ENCODE peak calls at places on chromosomes 4 and X, in six cellular contexts. Y is cardiac fibroblast, I is hepatocyte, D is colonic mucosa, K is choroid plexus epithelial cell, N is AG09309. O is an unnamed sample.

GRCh38 chrX:55057691-55058249 is 17.1 kb upstream of the PAGE2B start:
- DNase-seq in Y (peak), I (peak), D (peak), K (peak), N (no peak), O (peak)

GRCh38 chrX:20680998-20681397 is 414.3 kb upstream of the RPS6KA3 start:
- DNase-seq in Y (no peak), I (no peak), D (no peak), K (peak), N (no peak), O (no peak)

GRCh38 chr4:170388255-170388654 is 298.5 kb upstream of the AADAT start:
- DNase-seq in Y (peak), I (no peak), D (no peak), K (peak), N (no peak), O (peak)

GRCh38 chr4:95086532-95086931 is 328.8 kb downstream of the BMPR1B start:
- DNase-seq in Y (no peak), I (no peak), D (no peak), K (no peak), N (no peak), O (no peak)

GRCh38 chr4:3673176-3673575 is 93.0 kb upstream of the ADRA2C start:
- DNase-seq in Y (no peak), I (no peak), D (no peak), K (no peak), N (no peak), O (no peak)

GRCh38 chr4:70945046-70945445 is 42.9 kb downstream of the MOB1B start:
- DNase-seq in Y (no peak), I (no peak), D (no peak), K (peak), N (no peak), O (no peak)

GRCh38 chr4:102537280-102537679 is 36.1 kb downstream of the NFKB1 start:
- DNase-seq in Y (no peak), I (no peak), D (no peak), K (peak), N (no peak), O (peak)

GRCh38 chrX:24676403-24677024 is 17.2 kb upstream of the POLA1 start:
- DNase-seq in Y (no peak), I (peak), D (no peak), K (peak), N (no peak), O (no peak)

GRCh38 chrX:76454456-76454927 is 27.0 kb downstream of the MAGEE1 start:
- DNase-seq in Y (peak), I (peak), D (no peak), K (peak), N (no peak), O (peak)

GRCh38 chr4:101367201-101367600 is 19.9 kb upstream of the PPP3CA start:
- DNase-seq in Y (peak), I (peak), D (no peak), K (peak), N (peak), O (peak)

GRCh38 chrX:80216086-80216485 is 201.5 kb downstream of the TBX22 start:
- DNase-seq in Y (peak), I (no peak), D (no peak), K (no peak), N (no peak), O (no peak)

GRCh38 chrX:26925088-26925487 is 538.1 kb downstream of the PPP4R3C start:
- DNase-seq in Y (peak), I (no peak), D (no peak), K (peak), N (no peak), O (no peak)

DNA sequence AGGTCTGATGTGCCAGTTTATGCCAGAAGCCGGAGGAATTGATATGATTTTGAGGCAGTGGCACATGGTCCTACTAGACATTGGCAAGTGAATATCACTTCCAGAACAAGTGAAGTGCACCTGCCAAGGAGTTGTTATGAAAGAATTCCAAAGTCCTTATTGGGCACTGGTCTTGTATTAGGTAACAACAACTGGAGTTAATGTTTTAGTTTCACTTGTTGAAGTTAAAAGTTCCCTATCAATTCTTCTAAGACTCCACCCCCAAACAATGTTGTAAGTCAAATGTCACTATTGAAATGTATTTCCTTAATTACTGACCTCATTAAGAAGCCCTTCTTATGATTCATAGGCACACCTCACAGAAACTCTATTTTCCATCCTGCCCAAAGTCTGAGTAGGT is 3.1 kb downstream of the TET2 start:
- DNase-seq in Y (no peak), I (peak), D (no peak), K (no peak), N (no peak), O (no peak)
- H3K4me3 ChIP-seq in Y (no peak), I (no peak), D (no peak), K (no peak), N (no peak), O (no peak)

DNA sequence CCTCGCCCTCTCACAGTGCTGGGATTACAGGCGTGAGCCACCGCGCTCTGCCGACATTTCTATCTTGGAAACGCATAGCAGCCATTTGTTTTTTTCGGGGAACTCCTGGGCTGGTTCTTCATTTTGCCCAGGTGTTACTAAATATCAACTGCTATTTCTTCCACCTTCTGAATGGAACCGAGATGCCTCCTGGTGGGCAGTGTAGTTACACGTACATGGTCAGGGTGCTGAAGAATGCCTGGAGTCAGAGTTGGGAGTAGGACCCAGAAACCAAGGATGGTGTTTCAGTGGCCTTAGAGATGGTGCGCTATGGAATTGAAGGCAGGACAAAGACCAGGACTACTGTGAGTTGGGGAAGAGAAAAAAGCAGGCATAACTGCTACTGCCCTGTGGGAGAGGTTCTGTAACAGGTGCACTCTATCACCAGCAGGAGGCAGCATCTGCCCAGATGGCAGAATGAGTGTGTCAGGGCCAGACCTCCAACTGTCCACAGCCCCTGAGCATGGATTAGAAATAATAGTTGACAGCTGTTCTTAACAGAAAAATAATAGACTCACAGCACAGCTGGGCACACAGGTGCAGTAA is 81.7 kb downstream of the ZC4H2 start:
- DNase-seq in Y (peak), I (peak), D (peak), K (peak), N (no peak), O (no peak)
- TF ChIP-seq CTCF in Y (peak), I (peak), D (peak), K (peak), N (peak), O (peak)

GRCh38 chr4:26885912-26886274 is 25.3 kb downstream of the STIM2 start:
- DNase-seq in Y (no peak), I (no peak), D (peak), K (no peak), N (no peak), O (no peak)
- H3K4me3 ChIP-seq in Y (no peak), I (no peak), D (no peak), K (no peak), N (no peak), O (no peak)

DNA sequence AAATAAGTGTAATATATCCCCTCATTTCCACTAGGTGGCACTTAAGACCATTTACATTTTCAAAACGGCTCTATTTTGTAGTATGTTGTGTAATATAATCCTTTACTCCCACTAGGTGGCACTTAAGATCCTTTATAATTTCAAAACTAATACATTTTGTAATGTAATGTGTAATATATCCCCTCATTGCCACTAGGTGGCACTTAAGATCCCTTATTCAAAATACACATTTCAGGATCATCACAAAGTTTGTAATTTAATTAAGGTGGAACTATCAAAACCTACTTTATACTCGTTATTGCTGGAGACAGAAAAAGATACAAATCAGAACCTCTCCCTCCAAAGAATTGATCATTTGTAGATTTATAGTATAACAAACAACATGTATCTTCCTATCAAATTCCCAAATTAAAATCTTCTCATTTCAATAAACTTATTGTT is 132.5 kb downstream of the ARHGAP6 start:
- DNase-seq in Y (peak), I (peak), D (no peak), K (peak), N (peak), O (peak)
- TF ChIP-seq CTCF in Y (peak), I (peak), D (peak), K (peak), N (peak), O (peak)

DNA sequence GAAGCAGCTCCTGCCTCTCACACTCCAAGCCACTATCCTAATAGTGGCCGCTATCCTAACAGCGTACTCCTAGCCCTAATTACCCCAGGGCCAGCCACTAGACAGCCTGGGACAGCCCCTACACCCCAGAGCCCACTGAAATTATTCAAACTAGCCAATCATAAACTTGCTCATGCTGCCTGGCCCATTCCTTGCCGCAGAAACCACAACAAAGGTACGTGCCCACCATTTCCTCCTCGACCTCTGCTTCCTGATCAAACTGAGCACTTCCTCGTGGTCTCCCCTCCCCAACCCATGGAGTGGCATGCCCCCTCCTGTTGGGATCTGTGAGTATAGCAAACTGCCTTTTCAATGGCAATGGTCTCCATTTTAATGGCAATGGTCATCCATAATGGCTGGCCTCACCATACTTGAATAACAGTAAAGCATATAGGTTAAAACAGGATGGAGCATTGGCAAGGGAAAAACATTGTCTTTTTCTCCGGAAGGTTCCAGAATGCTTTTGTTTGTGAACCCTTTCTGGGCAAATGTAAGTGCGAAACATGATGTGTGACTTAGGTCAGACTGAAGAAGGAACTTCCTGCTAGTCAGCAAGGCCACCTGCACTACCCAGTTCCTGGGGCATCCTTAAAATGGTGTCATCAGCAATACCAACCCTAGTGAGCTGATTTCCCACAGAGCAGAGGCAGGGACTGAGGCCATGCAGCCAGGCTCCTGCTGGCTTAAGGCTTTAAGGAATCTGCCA is 107.1 kb upstream of the ATP6AP2 start:
- DNase-seq in Y (no peak), I (no peak), D (no peak), K (no peak), N (no peak), O (no peak)
- H3K4me3 ChIP-seq in Y (no peak), I (no peak), D (no peak), K (no peak), N (no peak), O (no peak)

DNA sequence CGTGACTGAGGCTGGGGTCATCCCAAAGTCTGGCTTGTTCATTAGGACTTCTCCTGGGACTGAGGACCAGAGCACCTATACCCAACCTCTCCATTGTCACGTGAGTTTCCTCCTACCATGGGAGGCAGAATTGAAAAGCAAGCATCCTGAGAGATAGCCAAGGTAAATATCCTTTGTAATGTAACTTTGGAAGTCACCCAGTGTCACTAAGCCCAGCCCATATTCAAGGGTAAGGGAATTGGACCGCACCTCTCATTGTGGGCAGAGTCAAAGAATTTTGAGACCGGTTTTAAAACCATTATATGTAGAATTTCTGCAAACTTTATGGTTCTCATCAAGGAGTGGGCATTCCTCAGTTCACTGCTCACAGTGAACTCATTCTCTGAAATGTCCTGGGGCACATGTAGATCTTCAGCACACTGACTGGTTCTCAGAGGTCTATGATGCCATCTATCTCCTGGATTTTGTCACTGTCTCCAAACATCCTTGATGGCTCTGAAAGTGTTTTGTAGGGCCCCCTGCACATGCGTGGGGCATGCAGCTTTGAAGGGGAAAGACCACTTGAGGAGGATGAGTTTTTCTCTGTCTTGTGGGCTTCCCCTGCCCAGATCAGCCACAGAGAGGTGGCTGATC is 35.3 kb upstream of the CHRNA9 start:
- DNase-seq in Y (no peak), I (no peak), D (no peak), K (no peak), N (no peak), O (no peak)
- TF ChIP-seq CTCF in Y (no peak), I (no peak), D (no peak), K (no peak), N (peak), O (no peak)

GRCh38 chr4:40173470-40173875 is 23.4 kb upstream of the RHOH start:
- DNase-seq in Y (no peak), I (no peak), D (no peak), K (no peak), N (no peak), O (no peak)
- H3K4me3 ChIP-seq in Y (no peak), I (no peak), D (no peak), K (no peak), N (no peak), O (no peak)

GRCh38 chr4:66693694-66694093 is 851.6 kb downstream of the CENPC start:
- DNase-seq in Y (peak), I (no peak), D (no peak), K (peak), N (no peak), O (no peak)

GRCh38 chr4:66694716-66695115 is 850.6 kb downstream of the CENPC start:
- DNase-seq in Y (no peak), I (no peak), D (no peak), K (no peak), N (no peak), O (no peak)

GRCh38 chr4:66687393-66687971 is 857.8 kb downstream of the CENPC start:
- DNase-seq in Y (no peak), I (no peak), D (no peak), K (no peak), N (no peak), O (no peak)

GRCh38 chr4:66688674-66689073 is 856.6 kb downstream of the CENPC start:
- DNase-seq in Y (peak), I (peak), D (no peak), K (peak), N (peak), O (peak)

GRCh38 chr4:66691101-66691500 is 854.2 kb downstream of the CENPC start:
- DNase-seq in Y (no peak), I (no peak), D (no peak), K (peak), N (no peak), O (no peak)
- TF ChIP-seq CTCF in Y (no peak), I (no peak), D (no peak), K (peak), N (peak), O (peak)

O was measured in astrocyte of the spinal cord.